ENCODE peak calls at places on chromosomes 2 and 18, in eight cellular contexts. One of them, this sample, is unnamed.

GRCh38 chr2:30761226-30761625 is 46.0 kb downstream of the CAPN13 start:
- DNase-seq in substantia nigra: no peak
- DNase-seq in Calu3: no peak
- DNase-seq in DMS 273 treated with DMSO at 0.1 percent for 48 hours: no peak
- DNase-seq in heart left ventricle: no peak
- DNase-seq in transverse colon: no peak
- DNase-seq in HS-27A: no peak
- DNase-seq in Panc1: no peak
- DNase-seq in this sample: no peak

GRCh38 chr2:203623104-203623503 is 83.3 kb upstream of the CD28 start:
- DNase-seq in substantia nigra: no peak
- DNase-seq in heart left ventricle: no peak
- DNase-seq in DMS 273 treated with DMSO at 0.1 percent for 48 hours: no peak
- DNase-seq in transverse colon: no peak
- DNase-seq in Calu3: no peak
- DNase-seq in HS-27A: peak
- DNase-seq in Panc1: peak
- DNase-seq in this sample: no peak

GRCh38 chr2:156436477-156437085 is 402 bp downstream of the GPD2 start:
- DNase-seq in transverse colon: peak
- DNase-seq in heart left ventricle: no peak
- DNase-seq in substantia nigra: no peak
- DNase-seq in Calu3: no peak
- DNase-seq in DMS 273 treated with DMSO at 0.1 percent for 48 hours: peak
- DNase-seq in Panc1: no peak
- DNase-seq in HS-27A: no peak
- DNase-seq in this sample: no peak

GRCh38 chr2:102967451-102967850 is 205.6 kb downstream of the TMEM182 start:
- DNase-seq in Panc1: no peak
- DNase-seq in substantia nigra: no peak
- DNase-seq in HS-27A: no peak
- DNase-seq in heart left ventricle: no peak
- DNase-seq in Calu3: no peak
- DNase-seq in DMS 273 treated with DMSO at 0.1 percent for 48 hours: no peak
- DNase-seq in transverse colon: no peak
- DNase-seq in this sample: no peak

GRCh38 chr18:21815101-21815500 is 74.5 kb downstream of the MIB1 start:
- DNase-seq in Calu3: no peak
- DNase-seq in heart left ventricle: no peak
- DNase-seq in Panc1: no peak
- DNase-seq in substantia nigra: no peak
- DNase-seq in DMS 273 treated with DMSO at 0.1 percent for 48 hours: no peak
- DNase-seq in HS-27A: no peak
- DNase-seq in transverse colon: no peak
- DNase-seq in this sample: no peak

GRCh38 chr18:48470484-48471180 is 61.4 kb upstream of the ZBTB7C start:
- DNase-seq in Panc1: no peak
- DNase-seq in HS-27A: no peak
- DNase-seq in transverse colon: no peak
- DNase-seq in Calu3: no peak
- DNase-seq in DMS 273 treated with DMSO at 0.1 percent for 48 hours: no peak
- DNase-seq in substantia nigra: no peak
- DNase-seq in heart left ventricle: no peak
- DNase-seq in this sample: no peak

GRCh38 chr18:2917255-2918047 is 70.6 kb downstream of the EMILIN2 start:
- DNase-seq in HS-27A: no peak
- DNase-seq in substantia nigra: no peak
- DNase-seq in DMS 273 treated with DMSO at 0.1 percent for 48 hours: no peak
- DNase-seq in heart left ventricle: no peak
- DNase-seq in Calu3: no peak
- DNase-seq in Panc1: no peak
- DNase-seq in transverse colon: no peak
- DNase-seq in this sample: peak

GRCh38 chr18:32470713-32471633 is at the start of gene GAREM1:
- DNase-seq in Panc1: peak
- DNase-seq in Calu3: peak
- DNase-seq in substantia nigra: peak
- DNase-seq in heart left ventricle: peak
- DNase-seq in transverse colon: peak
- DNase-seq in HS-27A: peak
- DNase-seq in DMS 273 treated with DMSO at 0.1 percent for 48 hours: peak
- DNase-seq in this sample: peak

GRCh38 chr2:27118525-27119329 is at the start of gene CGREF1:
- DNase-seq in DMS 273 treated with DMSO at 0.1 percent for 48 hours: no peak
- DNase-seq in HS-27A: no peak
- DNase-seq in heart left ventricle: no peak
- DNase-seq in Panc1: no peak
- DNase-seq in transverse colon: peak
- DNase-seq in Calu3: peak
- DNase-seq in substantia nigra: no peak
- DNase-seq in this sample: no peak

GRCh38 chr2:150491943-150492342 is 4.5 kb upstream of the RND3 start:
- DNase-seq in Calu3: no peak
- DNase-seq in DMS 273 treated with DMSO at 0.1 percent for 48 hours: no peak
- DNase-seq in transverse colon: no peak
- DNase-seq in Panc1: no peak
- DNase-seq in heart left ventricle: no peak
- DNase-seq in substantia nigra: no peak
- DNase-seq in HS-27A: no peak
- DNase-seq in this sample: no peak

GRCh38 chr2:217714268-217714643 is 288.5 kb downstream of the TNS1 start:
- DNase-seq in Panc1: no peak
- DNase-seq in DMS 273 treated with DMSO at 0.1 percent for 48 hours: no peak
- DNase-seq in Calu3: peak
- DNase-seq in transverse colon: peak
- DNase-seq in HS-27A: no peak
- DNase-seq in substantia nigra: peak
- DNase-seq in heart left ventricle: peak
- DNase-seq in this sample: peak

GRCh38 chr2:159797468-159798375 is at the start of gene CD302:
- DNase-seq in substantia nigra: no peak
- DNase-seq in Panc1: no peak
- DNase-seq in heart left ventricle: peak
- DNase-seq in Calu3: peak
- DNase-seq in HS-27A: no peak
- DNase-seq in transverse colon: peak
- DNase-seq in DMS 273 treated with DMSO at 0.1 percent for 48 hours: no peak
- DNase-seq in this sample: peak

GRCh38 chr2:241925277-241925676 is 55.7 kb downstream of the RTP5 start:
- DNase-seq in substantia nigra: no peak
- DNase-seq in HS-27A: no peak
- DNase-seq in Calu3: no peak
- DNase-seq in heart left ventricle: no peak
- DNase-seq in transverse colon: no peak
- DNase-seq in Panc1: no peak
- DNase-seq in DMS 273 treated with DMSO at 0.1 percent for 48 hours: no peak
- DNase-seq in this sample: no peak

GRCh38 chr18:3257627-3258120 is 4.3 kb upstream of the MYL12B start:
- DNase-seq in HS-27A: no peak
- DNase-seq in heart left ventricle: no peak
- DNase-seq in DMS 273 treated with DMSO at 0.1 percent for 48 hours: no peak
- DNase-seq in Panc1: no peak
- DNase-seq in Calu3: no peak
- DNase-seq in transverse colon: no peak
- DNase-seq in substantia nigra: no peak
- DNase-seq in this sample: no peak

GRCh38 chr2:198203306-198203705 is 398.9 kb downstream of the PLCL1 start:
- DNase-seq in Calu3: no peak
- DNase-seq in heart left ventricle: no peak
- DNase-seq in DMS 273 treated with DMSO at 0.1 percent for 48 hours: no peak
- DNase-seq in transverse colon: peak
- DNase-seq in substantia nigra: no peak
- DNase-seq in HS-27A: no peak
- DNase-seq in Panc1: no peak
- DNase-seq in this sample: no peak

GRCh38 chr2:235908826-235909225 is 259.4 kb downstream of the GBX2 start:
- DNase-seq in HS-27A: no peak
- DNase-seq in DMS 273 treated with DMSO at 0.1 percent for 48 hours: no peak
- DNase-seq in substantia nigra: no peak
- DNase-seq in transverse colon: no peak
- DNase-seq in Panc1: no peak
- DNase-seq in Calu3: no peak
- DNase-seq in heart left ventricle: no peak
- DNase-seq in this sample: no peak

GRCh38 chr2:239726091-239726591 is 299.0 kb downstream of the NDUFA10 start:
- DNase-seq in substantia nigra: no peak
- DNase-seq in DMS 273 treated with DMSO at 0.1 percent for 48 hours: no peak
- DNase-seq in HS-27A: no peak
- DNase-seq in transverse colon: no peak
- DNase-seq in Panc1: no peak
- DNase-seq in heart left ventricle: no peak
- DNase-seq in Calu3: no peak
- DNase-seq in this sample: no peak

This sample was measured in coronary artery.